ENCODE peak calls at places on chromosomes 16 and 17, in ten cellular contexts. One of them, this sample, is unnamed.

GRCh38 chr17:65609749-65610148 is 48.3 kb upstream of the AXIN2 start:
- DNase-seq in naive thymus-derived CD4-positive, alpha-beta T cell: no peak
- DNase-seq in NCI-H2029 treated with DMSO at 0.1 percent for 48 hours: no peak
- DNase-seq in NCI-H2081 treated with DMSO at 0.1 percent for 48 hours: no peak
- DNase-seq in astrocyte of the hippocampus: no peak
- DNase-seq in NAMALWA: no peak
- DNase-seq in Panc1: no peak
- DNase-seq in nephron progenitor cell: no peak
- DNase-seq in hypothalamus: no peak
- DNase-seq in AG04450: no peak
- DNase-seq in this sample: no peak

GRCh38 chr17:76027159-76027839 is at the start of gene EVPL:
- DNase-seq in naive thymus-derived CD4-positive, alpha-beta T cell: no peak
- DNase-seq in NCI-H2081 treated with DMSO at 0.1 percent for 48 hours: no peak
- DNase-seq in NCI-H2029 treated with DMSO at 0.1 percent for 48 hours: no peak
- DNase-seq in nephron progenitor cell: no peak
- DNase-seq in NAMALWA: no peak
- DNase-seq in hypothalamus: no peak
- DNase-seq in AG04450: no peak
- DNase-seq in Panc1: no peak
- DNase-seq in astrocyte of the hippocampus: no peak
- DNase-seq in this sample: no peak

GRCh38 chr17:17680477-17681186 is 626 bp upstream of the RAI1 start:
- DNase-seq in nephron progenitor cell: no peak
- DNase-seq in Panc1: no peak
- DNase-seq in NAMALWA: no peak
- DNase-seq in hypothalamus: no peak
- DNase-seq in NCI-H2081 treated with DMSO at 0.1 percent for 48 hours: no peak
- DNase-seq in AG04450: no peak
- DNase-seq in astrocyte of the hippocampus: no peak
- DNase-seq in naive thymus-derived CD4-positive, alpha-beta T cell: no peak
- DNase-seq in NCI-H2029 treated with DMSO at 0.1 percent for 48 hours: no peak
- DNase-seq in this sample: no peak

GRCh38 chr16:57676624-57677085 is 8.5 kb downstream of the ADGRG3 start:
- DNase-seq in nephron progenitor cell: no peak
- DNase-seq in astrocyte of the hippocampus: no peak
- DNase-seq in NCI-H2081 treated with DMSO at 0.1 percent for 48 hours: no peak
- DNase-seq in hypothalamus: no peak
- DNase-seq in NAMALWA: no peak
- DNase-seq in NCI-H2029 treated with DMSO at 0.1 percent for 48 hours: peak
- DNase-seq in naive thymus-derived CD4-positive, alpha-beta T cell: no peak
- DNase-seq in AG04450: no peak
- DNase-seq in Panc1: no peak
- DNase-seq in this sample: no peak

GRCh38 chr16:31876955-31877828 is 3.6 kb downstream of the ZNF267 start:
- DNase-seq in astrocyte of the hippocampus: peak
- DNase-seq in nephron progenitor cell: no peak
- DNase-seq in Panc1: peak
- DNase-seq in NCI-H2081 treated with DMSO at 0.1 percent for 48 hours: no peak
- DNase-seq in hypothalamus: no peak
- DNase-seq in NCI-H2029 treated with DMSO at 0.1 percent for 48 hours: no peak
- DNase-seq in AG04450: peak
- DNase-seq in NAMALWA: no peak
- DNase-seq in naive thymus-derived CD4-positive, alpha-beta T cell: peak
- DNase-seq in this sample: peak

GRCh38 chr17:68457168-68457538 is at the start of gene WIPI1:
- DNase-seq in nephron progenitor cell: no peak
- DNase-seq in NCI-H2029 treated with DMSO at 0.1 percent for 48 hours: no peak
- DNase-seq in Panc1: no peak
- DNase-seq in NAMALWA: no peak
- DNase-seq in NCI-H2081 treated with DMSO at 0.1 percent for 48 hours: no peak
- DNase-seq in AG04450: no peak
- DNase-seq in astrocyte of the hippocampus: no peak
- DNase-seq in hypothalamus: peak
- DNase-seq in naive thymus-derived CD4-positive, alpha-beta T cell: no peak
- DNase-seq in this sample: peak

GRCh38 chr17:17849863-17850373 is 13.1 kb upstream of the SREBF1 start:
- DNase-seq in naive thymus-derived CD4-positive, alpha-beta T cell: peak
- DNase-seq in NCI-H2081 treated with DMSO at 0.1 percent for 48 hours: no peak
- DNase-seq in NAMALWA: peak
- DNase-seq in hypothalamus: peak
- DNase-seq in astrocyte of the hippocampus: peak
- DNase-seq in nephron progenitor cell: no peak
- DNase-seq in AG04450: no peak
- DNase-seq in Panc1: no peak
- DNase-seq in NCI-H2029 treated with DMSO at 0.1 percent for 48 hours: no peak
- DNase-seq in this sample: peak

GRCh38 chr16:79751785-79752184 is 151.2 kb upstream of the MAF start:
- DNase-seq in hypothalamus: no peak
- DNase-seq in NAMALWA: no peak
- DNase-seq in astrocyte of the hippocampus: peak
- DNase-seq in NCI-H2029 treated with DMSO at 0.1 percent for 48 hours: no peak
- DNase-seq in naive thymus-derived CD4-positive, alpha-beta T cell: no peak
- DNase-seq in Panc1: no peak
- DNase-seq in NCI-H2081 treated with DMSO at 0.1 percent for 48 hours: no peak
- DNase-seq in nephron progenitor cell: no peak
- DNase-seq in AG04450: no peak
- DNase-seq in this sample: no peak

GRCh38 chr17:73783382-73783766 is 139.1 kb upstream of the SDK2 start:
- DNase-seq in hypothalamus: no peak
- DNase-seq in Panc1: no peak
- DNase-seq in nephron progenitor cell: no peak
- DNase-seq in NCI-H2029 treated with DMSO at 0.1 percent for 48 hours: no peak
- DNase-seq in AG04450: no peak
- DNase-seq in NAMALWA: no peak
- DNase-seq in NCI-H2081 treated with DMSO at 0.1 percent for 48 hours: no peak
- DNase-seq in astrocyte of the hippocampus: no peak
- DNase-seq in naive thymus-derived CD4-positive, alpha-beta T cell: no peak
- DNase-seq in this sample: no peak

GRCh38 chr16:68309798-68310197 is 948 bp downstream of the SLC7A6OS start:
- DNase-seq in NAMALWA: no peak
- DNase-seq in AG04450: no peak
- DNase-seq in astrocyte of the hippocampus: no peak
- DNase-seq in naive thymus-derived CD4-positive, alpha-beta T cell: peak
- DNase-seq in hypothalamus: no peak
- DNase-seq in nephron progenitor cell: no peak
- DNase-seq in Panc1: no peak
- DNase-seq in NCI-H2029 treated with DMSO at 0.1 percent for 48 hours: no peak
- DNase-seq in NCI-H2081 treated with DMSO at 0.1 percent for 48 hours: no peak
- DNase-seq in this sample: no peak